ENCODE peak calls at places on chromosomes 3 and 15, in nine cellular contexts. W, K, Y, N, E, J, Z, V and O are unnamed samples.

GRCh38 chr15:71530116-71530515 is 280.2 kb upstream of the NR2E3 start:
- DNase-seq in W (no peak), K (no peak), Y (peak), N (no peak), E (no peak), J (no peak), Z (no peak), V (no peak), O (no peak)

GRCh38 chr15:69723404-69724097 is 270.9 kb downstream of the RPLP1 start:
- DNase-seq in W (no peak), K (no peak), Y (no peak), N (no peak), E (no peak), J (no peak), Z (no peak), V (no peak), O (no peak)

GRCh38 chr3:148173836-148174235 is 523.9 kb upstream of the AGTR1 start:
- DNase-seq in W (no peak), K (peak), Y (no peak), N (no peak), E (peak), J (no peak), Z (no peak), V (peak), O (no peak)

GRCh38 chr3:147358144-147358992 is 48.0 kb downstream of the ZIC4 start:
- DNase-seq in W (no peak), K (no peak), Y (no peak), N (no peak), E (no peak), J (no peak), Z (no peak), V (no peak), O (no peak)

GRCh38 chr15:42491540-42492225 is 742 bp upstream of the ZNF106 start:
- DNase-seq in W (no peak), K (peak), Y (peak), N (peak), E (peak), J (no peak), Z (no peak), V (peak), O (no peak)

GRCh38 chr3:100720423-100720822 is 11.1 kb downstream of the TFG start:
- DNase-seq in W (no peak), K (no peak), Y (no peak), N (no peak), E (no peak), J (no peak), Z (no peak), V (no peak), O (no peak)

GRCh38 chr3:182629521-182629920 is 163.8 kb upstream of the ATP11B start:
- DNase-seq in W (no peak), K (no peak), Y (peak), N (no peak), E (no peak), J (no peak), Z (no peak), V (no peak), O (no peak)

GRCh38 chr15:38588672-38589071 is 24.1 kb upstream of the RASGRP1 start:
- DNase-seq in W (no peak), K (no peak), Y (peak), N (no peak), E (no peak), J (no peak), Z (no peak), V (peak), O (no peak)

GRCh38 chr3:52310861-52311566 is 5.1 kb upstream of the DNAH1 start:
- DNase-seq in W (no peak), K (no peak), Y (no peak), N (peak), E (no peak), J (no peak), Z (peak), V (no peak), O (peak)

GRCh38 chr15:67931861-67932260 is 92.0 kb upstream of the RNU6-1 start:
- DNase-seq in W (no peak), K (peak), Y (peak), N (no peak), E (no peak), J (no peak), Z (no peak), V (peak), O (no peak)

GRCh38 chr15:93070136-93070535 is 18.9 kb downstream of the RGMA start:
- DNase-seq in W (no peak), K (no peak), Y (no peak), N (no peak), E (no peak), J (no peak), Z (no peak), V (no peak), O (no peak)

GRCh38 chr15:57410373-57410772 is 34.1 kb downstream of the CGNL1 start:
- DNase-seq in W (no peak), K (no peak), Y (no peak), N (no peak), E (no peak), J (no peak), Z (no peak), V (no peak), O (no peak)

GRCh38 chr3:187031934-187032333 is 101.6 kb downstream of the ST6GAL1 start:
- DNase-seq in W (no peak), K (no peak), Y (no peak), N (no peak), E (no peak), J (no peak), Z (no peak), V (no peak), O (no peak)

GRCh38 chr15:85620321-85621044 is 174.2 kb downstream of the KLHL25 start:
- DNase-seq in W (no peak), K (peak), Y (peak), N (peak), E (peak), J (no peak), Z (no peak), V (peak), O (no peak)

GRCh38 chr3:112512320-112512719 is 13.0 kb upstream of the BTLA start:
- DNase-seq in W (no peak), K (no peak), Y (peak), N (no peak), E (no peak), J (no peak), Z (no peak), V (no peak), O (no peak)

DNA sequence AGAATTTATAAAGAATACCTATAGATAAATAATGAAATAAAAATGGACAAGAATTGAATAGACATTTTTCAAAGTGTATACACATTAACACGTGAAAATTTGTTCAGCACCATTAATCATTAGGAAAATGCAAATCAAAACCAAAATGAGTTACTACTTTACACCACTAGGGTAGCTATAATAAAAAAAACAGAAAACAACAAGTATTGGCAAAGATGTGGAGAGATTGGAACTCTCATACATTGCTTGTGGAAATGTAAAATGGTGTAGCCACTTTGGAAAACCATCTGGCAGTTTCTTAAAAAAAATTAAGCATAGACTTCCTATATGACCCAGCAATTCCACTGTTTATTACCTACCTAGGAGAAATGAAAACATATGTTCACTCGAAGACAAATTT is 172.8 kb upstream of the P2RY1 start:
- DNase-seq in W (no peak), K (no peak), Y (no peak), N (no peak), E (no peak), J (no peak), Z (no peak), V (no peak), O (no peak)
- TF ChIP-seq CTCF in W (no peak), K (no peak), Y (no peak), N (no peak), E (no peak), J (no peak), Z (no peak), V (peak), O (no peak)

DNA sequence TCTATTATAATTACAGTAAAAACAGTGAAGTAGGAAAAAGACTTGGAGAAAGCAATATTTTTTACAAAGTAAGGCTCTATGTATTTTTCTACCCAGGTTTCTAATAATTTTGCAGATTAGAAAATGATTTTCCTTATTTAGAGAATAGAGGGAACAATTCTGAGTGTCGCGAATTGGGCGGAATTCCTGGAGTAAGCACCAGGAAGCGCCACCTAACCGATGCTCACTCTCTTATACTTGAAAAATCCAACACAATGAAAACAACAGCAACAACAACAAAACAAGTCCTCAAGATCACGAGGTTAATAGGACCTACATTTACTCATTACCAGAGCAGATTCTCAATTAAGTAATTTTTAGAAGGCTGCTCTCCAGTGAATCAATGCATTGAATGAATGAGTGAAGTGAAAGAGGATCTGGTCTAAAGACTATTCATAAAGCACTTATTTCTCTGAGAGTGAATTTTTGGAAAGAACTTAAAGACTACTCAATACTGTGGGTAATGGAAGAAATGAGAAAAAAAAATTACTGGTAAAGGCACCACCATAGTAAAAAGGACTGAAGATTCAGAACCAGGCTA is 158.0 kb downstream of the MEIS2 start:
- DNase-seq in W (no peak), K (no peak), Y (no peak), N (no peak), E (no peak), J (no peak), Z (no peak), V (no peak), O (no peak)
- TF ChIP-seq CTCF in W (no peak), K (no peak), Y (no peak), N (no peak), E (no peak), J (no peak), Z (no peak), V (no peak), O (no peak)

GRCh38 chr3:152623286-152623685 is 211.6 kb upstream of the P2RY1 start:
- DNase-seq in W (no peak), K (peak), Y (no peak), N (no peak), E (no peak), J (peak), Z (no peak), V (peak), O (no peak)

GRCh38 chr3:152621967-152622812 is 212.7 kb upstream of the P2RY1 start:
- DNase-seq in W (no peak), K (no peak), Y (no peak), N (no peak), E (no peak), J (no peak), Z (no peak), V (no peak), O (no peak)

GRCh38 chr3:152620395-152620794 is 214.5 kb upstream of the P2RY1 start:
- DNase-seq in W (no peak), K (no peak), Y (no peak), N (no peak), E (no peak), J (no peak), Z (no peak), V (no peak), O (no peak)

GRCh38 chr3:152621006-152621868 is 213.7 kb upstream of the P2RY1 start:
- DNase-seq in W (no peak), K (no peak), Y (no peak), N (no peak), E (no peak), J (no peak), Z (no peak), V (no peak), O (no peak)

DNA sequence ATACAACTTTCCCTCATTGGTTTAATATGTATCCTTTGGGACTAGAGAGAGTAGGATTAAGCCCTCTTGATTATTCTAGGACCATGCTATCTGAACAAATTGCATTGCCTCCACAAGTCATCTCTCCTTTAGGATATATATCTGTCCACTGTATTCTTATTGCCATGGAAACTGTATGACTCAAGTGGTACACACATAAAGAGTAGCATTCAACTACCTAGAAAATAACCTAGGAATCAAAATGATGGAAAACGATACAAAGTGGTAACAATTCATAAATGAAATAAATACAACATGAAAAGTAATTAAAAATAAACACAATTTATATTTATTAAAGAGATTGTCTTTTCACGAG is 212.1 kb upstream of the P2RY1 start:
- DNase-seq in W (no peak), K (peak), Y (no peak), N (no peak), E (no peak), J (no peak), Z (no peak), V (peak), O (no peak)
- TF ChIP-seq CTCF in W (no peak), K (no peak), Y (no peak), N (no peak), E (no peak), J (no peak), Z (no peak), V (no peak), O (no peak)

DNA sequence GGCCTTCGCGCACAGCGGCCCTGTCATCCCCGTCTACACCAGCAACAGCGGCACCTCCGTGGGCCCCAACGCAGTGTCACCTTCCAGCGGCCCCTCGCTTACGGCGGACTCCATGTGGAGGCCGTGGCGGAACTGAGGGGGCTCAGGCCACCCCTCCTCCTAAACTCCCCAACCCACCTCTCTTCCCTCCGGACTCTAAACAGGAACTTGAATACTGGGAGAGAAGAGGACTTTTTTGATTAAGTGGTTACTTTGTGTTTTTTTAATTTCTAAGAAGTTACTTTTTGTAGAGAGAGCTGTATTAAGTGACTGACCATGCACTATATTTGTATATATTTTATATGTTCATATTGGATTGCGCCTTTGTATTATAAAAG is 2.1 kb downstream of the HES1 start:
- DNase-seq in W (no peak), K (peak), Y (peak), N (no peak), E (no peak), J (no peak), Z (no peak), V (peak), O (no peak)
- TF ChIP-seq CTCF in W (no peak), K (no peak), Y (no peak), N (no peak), E (no peak), J (no peak), Z (no peak), V (no peak), O (no peak)

GRCh38 chr3:14329842-14330241 is 72.6 kb upstream of the SLC6A6 start:
- DNase-seq in W (no peak), K (no peak), Y (no peak), N (no peak), E (no peak), J (no peak), Z (no peak), V (no peak), O (no peak)

GRCh38 chr3:14333215-14333614 is 69.2 kb upstream of the SLC6A6 start:
- DNase-seq in W (no peak), K (no peak), Y (no peak), N (no peak), E (no peak), J (no peak), Z (no peak), V (no peak), O (no peak)

GRCh38 chr3:14332392-14332791 is 70.0 kb upstream of the SLC6A6 start:
- DNase-seq in W (no peak), K (no peak), Y (no peak), N (no peak), E (no peak), J (no peak), Z (no peak), V (no peak), O (no peak)

GRCh38 chr3:14330508-14330907 is 71.9 kb upstream of the SLC6A6 start:
- DNase-seq in W (no peak), K (no peak), Y (no peak), N (no peak), E (no peak), J (no peak), Z (no peak), V (no peak), O (no peak)

DNA sequence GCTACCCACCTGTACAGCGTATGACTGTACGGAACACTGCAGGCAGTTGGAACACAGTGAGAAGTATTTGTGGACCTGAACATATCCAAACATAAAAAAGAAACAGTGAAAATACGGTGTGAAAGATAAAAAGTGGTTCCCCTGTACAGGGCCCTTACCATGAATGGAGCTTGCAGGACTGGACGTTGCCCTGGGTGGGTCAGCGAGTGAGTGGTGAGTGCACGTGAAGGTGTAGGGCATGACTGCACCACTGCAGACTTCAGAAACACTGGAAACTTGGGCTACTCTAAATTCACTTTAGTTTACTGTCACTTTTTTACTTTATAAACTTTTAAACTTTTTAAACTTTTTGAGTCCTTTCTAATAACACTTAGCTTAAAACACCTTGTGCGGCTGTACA is 71.1 kb upstream of the SLC6A6 start:
- DNase-seq in W (no peak), K (no peak), Y (no peak), N (no peak), E (no peak), J (no peak), Z (no peak), V (no peak), O (no peak)
- TF ChIP-seq CTCF in W (no peak), K (no peak), Y (no peak), N (no peak), E (no peak), J (no peak), Z (no peak), V (no peak), O (no peak)